ENCODE peak calls at places on chromosomes 12 and 14, in ten cellular contexts. O is BJ; M is lower leg skin; J is transverse colon; Q is choroid plexus epithelial cell; X is CD8-positive, alpha-beta T cell; K is kidney epithelial cell; N is A549; E is Peyer's patch; W is esophagus muscularis mucosa. L is an unnamed sample.

GRCh38 chr12:22938323-22938722 is 313.4 kb downstream of the ETNK1 start:
- DNase-seq in O (no peak), M (no peak), J (no peak), Q (no peak), X (no peak), K (no peak), N (no peak), E (no peak), W (no peak), L (no peak)

GRCh38 chr12:15717940-15718567 is 71.1 kb downstream of the EPS8 start:
- DNase-seq in O (no peak), M (no peak), J (no peak), Q (no peak), X (no peak), K (no peak), N (no peak), E (no peak), W (no peak), L (no peak)

GRCh38 chr14:32224731-32225377 is 21.8 kb upstream of the RNU6-8 start:
- DNase-seq in O (peak; percentile 30), M (no peak), J (no peak), Q (peak; percentile 90), X (no peak), K (peak; percentile 47), N (peak; percentile 52), E (no peak), W (no peak), L (no peak)

GRCh38 chr12:121811434-121812319 is 7.9 kb downstream of the SETD1B start:
- DNase-seq in O (no peak), M (no peak), J (peak; percentile 77), Q (peak; percentile 72), X (peak; percentile 61), K (no peak), N (peak; percentile 72), E (peak; percentile 84), W (no peak), L (no peak)

GRCh38 chr12:70733385-70733784 is 96.2 kb upstream of the PTPRB start:
- DNase-seq in O (no peak), M (no peak), J (no peak), Q (peak; percentile 88), X (no peak), K (no peak), N (peak; percentile 73), E (no peak), W (no peak), L (no peak)

GRCh38 chr12:84913151-84913550 is 552 bp upstream of the SLC6A15 start:
- DNase-seq in O (no peak), M (no peak), J (no peak), Q (peak; percentile 62), X (no peak), K (no peak), N (peak; percentile 10), E (no peak), W (no peak), L (no peak)

GRCh38 chr12:82818276-82819035 is 131.8 kb downstream of the TMTC2 start:
- DNase-seq in O (peak; percentile 17), M (no peak), J (no peak), Q (peak; percentile 34), X (no peak), K (no peak), N (no peak), E (no peak), W (no peak), L (no peak)

GRCh38 chr12:108284163-108284562 is 54.9 kb downstream of the CMKLR1 start:
- DNase-seq in O (no peak), M (no peak), J (no peak), Q (no peak), X (no peak), K (no peak), N (no peak), E (no peak), W (no peak), L (no peak)

GRCh38 chr12:50282581-50283229 is 615 bp downstream of the LIMA1 start:
- DNase-seq in O (no peak), M (peak; percentile 32), J (peak; percentile 17), Q (peak; percentile 45), X (no peak), K (no peak), N (no peak), E (no peak), W (no peak), L (no peak)

GRCh38 chr12:52745554-52745953 is 31.6 kb downstream of the KRT76 start:
- DNase-seq in O (no peak), M (no peak), J (no peak), Q (no peak), X (no peak), K (no peak), N (no peak), E (no peak), W (no peak), L (no peak)

GRCh38 chr12:67789266-67789665 is 140.7 kb downstream of the DYRK2 start:
- DNase-seq in O (no peak), M (no peak), J (no peak), Q (no peak), X (no peak), K (no peak), N (no peak), E (no peak), W (no peak), L (no peak)

GRCh38 chr12:58967551-58967950 is 47.2 kb upstream of the LRIG3 start:
- DNase-seq in O (no peak), M (no peak), J (no peak), Q (peak; percentile 14), X (no peak), K (no peak), N (no peak), E (no peak), W (no peak), L (no peak)

GRCh38 chr12:6695313-6696045 is 5.1 kb downstream of the PIANP start:
- DNase-seq in O (no peak), M (no peak), J (no peak), Q (no peak), X (no peak), K (no peak), N (no peak), E (no peak), W (no peak), L (no peak)

GRCh38 chr12:6698352-6699046 is 2.1 kb downstream of the PIANP start:
- DNase-seq in O (no peak), M (no peak), J (no peak), Q (no peak), X (no peak), K (no peak), N (no peak), E (no peak), W (no peak), L (no peak)

GRCh38 chr12:6696690-6697583 is 3.7 kb downstream of the PIANP start:
- DNase-seq in O (no peak), M (no peak), J (no peak), Q (no peak), X (no peak), K (no peak), N (no peak), E (no peak), W (no peak), L (no peak)

GRCh38 chr12:6699259-6699988 is 1.2 kb downstream of the PIANP start:
- DNase-seq in O (no peak), M (no peak), J (no peak), Q (no peak), X (no peak), K (no peak), N (no peak), E (no peak), W (no peak), L (no peak)

DNA sequence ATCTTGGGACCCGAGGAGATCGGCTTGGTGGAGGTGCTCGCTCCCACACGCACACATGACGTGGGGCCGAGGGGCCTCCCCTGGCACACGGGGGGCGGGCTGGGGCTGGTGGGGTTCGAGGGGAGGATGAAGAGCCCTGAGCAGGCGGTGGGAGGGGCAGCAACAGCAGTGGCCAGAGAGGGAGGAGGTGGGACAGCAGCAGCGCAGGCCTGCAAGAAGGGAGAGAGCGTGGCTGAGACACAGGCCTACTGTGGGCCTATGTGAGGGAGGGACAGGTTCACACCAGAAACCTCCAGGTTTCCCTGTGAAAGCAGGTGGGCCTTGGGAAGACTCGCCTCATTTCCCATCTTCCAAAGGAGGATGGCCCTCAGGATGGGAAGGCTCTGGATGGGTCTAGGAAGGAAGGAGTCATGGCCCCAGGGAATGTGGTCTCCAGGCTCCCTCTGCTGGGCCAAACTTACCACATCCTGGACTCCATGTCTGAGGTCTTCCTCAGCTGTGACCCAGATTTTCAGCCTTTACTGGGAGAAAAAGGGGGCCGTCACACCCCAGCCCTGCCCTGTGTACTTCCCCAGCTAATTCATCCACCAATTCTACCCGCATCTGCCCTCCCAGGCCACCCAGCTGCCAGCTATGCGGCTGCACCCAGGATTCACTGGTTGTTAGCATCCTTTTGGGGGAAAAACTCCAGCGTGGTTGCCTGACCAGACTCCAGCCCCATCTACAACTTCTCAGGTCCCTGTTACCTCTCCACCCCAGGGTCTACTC is 2.8 kb downstream of the PIANP start:
- DNase-seq in O (no peak), M (no peak), J (peak; percentile 33), Q (peak; percentile 66), X (no peak), K (no peak), N (peak; percentile 76), E (no peak), W (no peak), L (no peak)
- TF ChIP-seq CTCF in O (peak; percentile 78), M (no peak), J (peak; percentile 46), Q (peak; percentile 84), X (no peak), K (peak; percentile 80), N (peak; percentile 64), E (peak; percentile 51), W (no peak), L (peak; percentile 58)

GRCh38 chr12:126617312-126617711 is 1552.1 kb downstream of the AACS start:
- DNase-seq in O (no peak), M (no peak), J (no peak), Q (no peak), X (no peak), K (no peak), N (peak; percentile 11), E (no peak), W (no peak), L (no peak)
- TF ChIP-seq CTCF in O (peak; percentile 51), M (no peak), J (no peak), Q (no peak), X (no peak), K (peak; percentile 20), N (no peak), E (no peak), W (no peak), L (no peak)

GRCh38 chr14:82366803-82367202 is 833.1 kb upstream of the SEL1L start:
- DNase-seq in O (no peak), M (no peak), J (no peak), Q (no peak), X (no peak), K (no peak), N (no peak), E (no peak), W (no peak), L (no peak)
- TF ChIP-seq CTCF in O (no peak), M (no peak), J (no peak), Q (no peak), X (no peak), K (no peak), N (no peak), E (no peak), W (no peak), L (no peak)

DNA sequence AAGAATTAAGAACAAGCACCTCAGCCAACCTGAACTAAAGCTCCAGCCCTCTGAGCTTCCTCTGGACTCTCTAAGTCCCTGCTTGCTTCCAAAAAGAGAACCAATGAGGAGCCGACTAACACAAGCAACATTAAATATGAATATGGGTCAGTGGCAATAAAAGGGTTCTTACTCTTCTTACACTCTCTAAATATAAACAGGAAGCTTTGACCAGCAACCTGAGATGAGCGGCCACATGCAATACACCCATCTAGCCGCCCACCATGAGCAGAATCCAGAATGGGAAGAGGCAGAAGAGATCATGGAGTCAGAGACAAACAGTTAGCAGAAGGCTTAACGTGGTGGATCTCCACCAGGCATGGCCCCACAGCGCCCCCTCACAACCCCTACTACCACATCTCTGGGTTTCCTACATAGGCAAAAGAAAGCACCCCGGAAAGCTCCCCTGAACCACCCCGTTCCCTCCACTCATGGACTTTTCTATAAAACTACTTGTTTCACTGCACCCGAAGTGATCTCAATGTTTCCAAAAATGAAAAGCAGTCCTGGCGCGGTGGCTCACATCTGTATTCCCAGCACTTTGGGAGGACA is 59.4 kb downstream of the TTC7B start:
- DNase-seq in O (no peak), M (no peak), J (no peak), Q (no peak), X (no peak), K (no peak), N (peak; percentile 5), E (no peak), W (peak; percentile 80), L (no peak)
- TF ChIP-seq CTCF in O (no peak), M (no peak), J (no peak), Q (peak; percentile 13), X (no peak), K (no peak), N (no peak), E (no peak), W (no peak), L (no peak)